ENCODE peak calls at places on chromosomes 5 and 9, in four cellular contexts. X is HCT116, T is coronary artery, Y is AG04450. C is an unnamed sample.
A peak's percentile ranks its signal among the peaks of the same experiment; 100 is the strongest.

GRCh38 chr5:3615217-3615616 is 19.6 kb downstream of the IRX1 start:
- DNase-seq in X (no peak), T (no peak), Y (no peak), C (no peak)

GRCh38 chr9:137454145-137454505 is 5.0 kb downstream of the NSMF start:
- DNase-seq in X (no peak), T (no peak), Y (no peak), C (no peak)

GRCh38 chr5:36720688-36721087 is 114.3 kb downstream of the SLC1A3 start:
- DNase-seq in X (no peak), T (no peak), Y (no peak), C (no peak)

GRCh38 chr5:74934949-74935751 is 69.0 kb upstream of the FAM169A start:
- DNase-seq in X (peak; percentile 38), T (no peak), Y (no peak), C (peak; percentile 52)

GRCh38 chr5:31824886-31825774 is 186.2 kb downstream of the PDZD2 start:
- DNase-seq in X (peak; percentile 61), T (no peak), Y (peak; percentile 10), C (peak; percentile 15)

GRCh38 chr9:93593144-93593655 is 16.8 kb downstream of the PHF2 start:
- DNase-seq in X (no peak), T (peak; percentile 40), Y (no peak), C (no peak)

GRCh38 chr9:128899566-128900322 is 17.8 kb downstream of the LRRC8A start:
- DNase-seq in X (no peak), T (no peak), Y (no peak), C (no peak)

GRCh38 chr5:15966066-15966640 is 213.4 kb downstream of the MARCHF11 start:
- DNase-seq in X (no peak), T (no peak), Y (no peak), C (no peak)

GRCh38 chr5:2688586-2688985 is 62.9 kb downstream of the IRX2 start:
- DNase-seq in X (no peak), T (no peak), Y (no peak), C (no peak)

GRCh38 chr5:10987881-10988504 is 227.0 kb upstream of the DAP start:
- DNase-seq in X (peak; percentile 42), T (no peak), Y (no peak), C (no peak)

GRCh38 chr9:91825422-91825821 is 124.6 kb downstream of the ROR2 start:
- DNase-seq in X (no peak), T (no peak), Y (no peak), C (no peak)

GRCh38 chr5:6158974-6159863 is 219.1 kb downstream of the MED10 start:
- DNase-seq in X (no peak), T (no peak), Y (no peak), C (peak; percentile 73)

GRCh38 chr5:14286574-14287399 is 143.6 kb downstream of the TRIO start:
- DNase-seq in X (no peak), T (no peak), Y (no peak), C (no peak)

GRCh38 chr5:1997640-1998347 is 115.1 kb upstream of the IRX4 start:
- DNase-seq in X (no peak), T (no peak), Y (no peak), C (no peak)

GRCh38 chr5:1393571-1394501 is 48.9 kb upstream of the CLPTM1L start:
- DNase-seq in X (no peak), T (no peak), Y (no peak), C (no peak)

GRCh38 chr5:61272688-61273087 is 59.4 kb upstream of the ZSWIM6 start:
- DNase-seq in X (no peak), T (no peak), Y (no peak), C (no peak)

GRCh38 chr9:105413486-105414068 is 34.3 kb upstream of the FSD1L start:
- DNase-seq in X (peak; percentile 33), T (no peak), Y (no peak), C (peak; percentile 16)

GRCh38 chr5:136016945-136017530 is 11.8 kb upstream of the TGFBI start:
- DNase-seq in X (peak; percentile 98), T (peak; percentile 76), Y (no peak), C (peak; percentile 62)

DNA sequence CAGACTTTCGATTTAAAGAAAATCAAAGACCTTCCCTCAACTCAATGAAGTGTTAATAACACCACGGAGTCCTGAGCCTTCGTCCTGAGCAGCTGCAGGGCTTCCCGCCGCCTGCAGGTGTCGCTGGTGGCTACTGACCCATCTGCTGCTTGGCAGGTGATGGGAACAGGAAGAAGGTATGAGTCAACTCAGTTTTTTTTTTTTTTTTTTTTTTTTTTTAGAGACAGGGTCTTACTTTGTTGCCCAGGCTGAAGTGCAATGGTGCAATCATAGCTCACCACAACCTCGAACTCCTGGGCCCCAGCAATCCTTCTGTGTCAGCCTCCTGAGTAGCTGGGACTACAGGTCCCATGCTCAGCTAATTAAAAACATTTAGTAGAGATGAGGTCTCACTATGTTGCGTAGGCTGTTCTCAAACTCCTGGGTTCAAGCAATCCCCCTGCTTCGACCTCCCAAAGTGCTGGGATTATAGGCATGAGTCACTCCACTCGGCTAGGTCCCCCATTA is 185.7 kb upstream of the IL12B start:
- DNase-seq in X (peak; percentile 44), T (peak; percentile 75), Y (no peak), C (no peak)
- TF ChIP-seq CTCF in X (peak; percentile 96), T (no peak), Y (peak; percentile 76), C (peak; percentile 60)

GRCh38 chr5:173283318-173284288 is 44.6 kb downstream of the STC2 start:
- DNase-seq in X (peak; percentile 72), T (no peak), Y (no peak), C (no peak)
- TF ChIP-seq CTCF in X (peak; percentile 87), T (peak; percentile 35), Y (peak; percentile 77), C (peak; percentile 68)

DNA sequence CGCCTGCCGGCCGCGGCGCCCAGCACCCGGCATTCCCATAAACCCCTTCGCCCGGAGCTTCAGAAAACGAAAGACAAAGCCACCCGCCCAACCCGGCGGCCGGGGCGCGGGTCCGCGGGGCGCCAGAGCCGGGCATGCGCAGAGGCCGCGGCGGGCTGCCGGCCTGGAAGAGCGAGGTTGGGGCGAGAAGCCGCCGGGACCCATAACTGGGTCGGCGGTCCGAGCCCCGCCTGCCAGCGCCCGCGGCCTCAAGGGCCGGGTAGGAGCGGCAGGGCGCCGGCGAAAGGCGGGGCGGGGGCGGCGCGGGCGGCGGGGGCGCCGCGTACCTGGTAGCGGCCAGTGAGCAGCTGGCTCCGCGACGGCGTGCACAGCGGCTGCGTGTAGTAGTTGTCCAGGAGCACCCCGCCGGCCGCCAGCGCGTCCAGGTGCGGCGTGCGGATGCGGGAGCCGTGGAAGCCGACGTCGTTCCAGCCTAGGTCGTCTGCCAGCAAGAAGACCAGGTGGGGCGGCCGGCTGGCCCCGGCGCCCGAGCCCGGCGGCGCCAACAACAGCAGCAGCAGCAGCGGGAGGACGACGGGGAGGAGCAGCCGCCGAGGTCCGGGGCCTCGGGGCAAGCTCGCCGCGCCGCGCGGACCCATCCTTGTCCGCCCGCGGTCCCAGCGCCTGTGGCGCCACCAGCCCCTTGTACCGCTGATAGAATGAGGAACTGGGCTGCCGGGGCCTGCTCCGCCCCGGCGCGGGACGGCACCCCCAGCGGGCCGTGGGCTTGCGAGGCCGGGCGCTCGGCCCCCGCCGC is at the start of gene ARSB:
- DNase-seq in X (peak; percentile 48), T (peak; percentile 89), Y (peak; percentile 33), C (no peak)
- TF ChIP-seq CTCF in X (peak; percentile 35), T (no peak), Y (peak; percentile 54), C (peak; percentile 35)

DNA sequence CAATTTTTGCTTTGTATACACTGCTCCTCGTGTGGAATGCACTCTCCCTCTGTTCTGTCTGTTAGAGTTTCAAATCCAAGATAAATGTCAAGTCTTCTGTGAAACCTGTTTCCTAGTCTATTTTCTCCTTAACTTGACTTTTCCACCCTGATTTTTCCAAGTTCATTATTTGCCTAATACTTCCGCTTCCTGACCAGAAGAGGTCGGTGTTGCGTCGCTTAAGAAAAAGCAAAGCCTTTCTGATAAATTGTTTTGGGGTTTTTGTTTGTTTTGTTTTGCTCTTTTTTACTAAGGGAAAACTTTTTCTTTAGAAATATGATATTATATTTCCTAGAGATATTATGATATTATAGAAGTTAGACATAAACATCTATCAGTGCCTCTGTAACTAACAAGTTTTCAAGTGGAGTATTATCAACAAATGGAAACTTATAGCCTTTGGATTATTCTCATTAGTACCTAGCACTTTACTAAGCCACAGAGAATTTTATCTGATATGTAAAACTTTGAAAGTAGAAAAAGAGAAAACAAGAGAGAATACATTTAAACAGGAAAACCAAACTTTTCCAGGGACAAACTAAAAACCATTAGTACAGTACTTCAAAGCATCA is 55.8 kb downstream of the PHAX start:
- DNase-seq in X (peak; percentile 31), T (no peak), Y (peak; percentile 18), C (no peak)
- TF ChIP-seq CTCF in X (peak; percentile 87), T (peak; percentile 56), Y (peak; percentile 96), C (peak; percentile 88)

GRCh38 chr5:21663082-21663481 is 1190.1 kb downstream of the CDH12 start:
- DNase-seq in X (no peak), T (no peak), Y (no peak), C (no peak)
- TF ChIP-seq CTCF in X (no peak), T (no peak), Y (no peak), C (no peak)

GRCh38 chr5:124724357-124725039 is 21.9 kb downstream of the ZNF608 start:
- DNase-seq in X (no peak), T (no peak), Y (no peak), C (no peak)

GRCh38 chr5:124725622-124726258 is 20.7 kb downstream of the ZNF608 start:
- DNase-seq in X (no peak), T (no peak), Y (no peak), C (no peak)

GRCh38 chr5:124726631-124727362 is 19.6 kb downstream of the ZNF608 start:
- DNase-seq in X (no peak), T (no peak), Y (no peak), C (no peak)

GRCh38 chr5:124728331-124729307 is 17.8 kb downstream of the ZNF608 start:
- DNase-seq in X (no peak), T (no peak), Y (no peak), C (no peak)

DNA sequence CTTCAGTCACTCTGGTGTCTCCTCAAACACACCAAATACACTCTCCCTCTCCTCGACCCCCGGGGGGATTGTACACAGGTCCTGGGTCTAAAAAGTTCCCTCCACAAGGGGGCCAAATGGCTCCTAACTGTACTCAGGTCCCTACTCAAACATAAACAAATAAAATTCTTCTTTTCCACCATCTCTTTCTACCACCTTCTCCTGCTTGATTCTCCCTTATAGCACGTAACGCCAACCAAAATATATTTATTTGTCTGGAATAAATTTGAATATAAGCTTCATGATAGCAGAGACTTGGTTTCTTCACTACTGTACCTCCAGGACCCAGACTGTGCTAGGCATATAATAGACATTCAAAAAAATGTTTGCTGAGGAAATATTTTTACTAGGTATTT is 21.4 kb downstream of the ZNF608 start:
- DNase-seq in X (no peak), T (no peak), Y (no peak), C (no peak)
- TF ChIP-seq CTCF in X (peak; percentile 40), T (no peak), Y (no peak), C (no peak)

DNA sequence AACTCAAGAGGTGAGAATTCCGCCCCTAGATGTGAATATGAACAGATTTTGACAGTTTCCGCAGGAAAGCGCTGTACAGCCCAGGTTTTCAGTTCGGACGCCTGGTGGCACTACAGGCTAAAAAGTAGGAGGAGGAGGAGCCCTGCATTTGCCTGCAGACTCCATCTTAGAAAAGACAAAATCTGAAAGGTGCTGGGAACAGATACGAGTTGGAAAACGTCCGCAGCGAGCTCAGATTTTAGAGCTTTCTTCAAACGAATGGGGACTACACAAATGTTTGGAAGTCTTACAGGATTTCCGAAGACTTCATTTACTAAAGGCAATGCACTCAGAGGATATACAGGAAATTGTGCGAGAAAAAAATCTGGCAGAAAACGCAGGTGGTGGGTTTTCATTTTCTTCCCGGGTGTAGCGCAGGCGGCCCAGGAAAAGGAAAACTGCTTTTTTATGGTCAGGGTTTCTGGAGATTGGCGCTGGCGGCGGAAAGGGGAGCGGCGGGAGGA is 9.9 kb upstream of the PCDHB2 start:
- DNase-seq in X (no peak), T (no peak), Y (no peak), C (no peak)
- TF ChIP-seq CTCF in X (no peak), T (no peak), Y (no peak), C (peak; percentile 26)

C was measured in AG09319.